ENCODE peak calls at places on chromosomes 7 and 10, in five cellular contexts. Q is HepG2, L is HCT116, C is WTC11, Z is GM12878. W is an unnamed sample.

GRCh38 chr7:1242129-1242572 is 9.5 kb downstream of the UNCX start:
- DNase-seq in Q (no peak), L (no peak), C (no peak), Z (no peak), W (no peak)

GRCh38 chr10:92574545-92575377 is 868 bp upstream of the IDE start:
- DNase-seq in Q (no peak), L (no peak), C (no peak), Z (no peak), W (no peak)

GRCh38 chr10:43040482-43041256 is 36.2 kb upstream of the RET start:
- DNase-seq in Q (no peak), L (no peak), C (no peak), Z (no peak), W (no peak)

GRCh38 chr7:121301441-121302213 is 27.2 kb upstream of the WNT16 start:
- DNase-seq in Q (no peak), L (no peak), C (no peak), Z (no peak), W (no peak)

GRCh38 chr7:36208997-36209813 is 56.2 kb downstream of the EEPD1 start:
- DNase-seq in Q (peak), L (no peak), C (no peak), Z (no peak), W (no peak)

GRCh38 chr7:105690286-105690915 is 109.1 kb upstream of the EFCAB10 start:
- DNase-seq in Q (no peak), L (no peak), C (no peak), Z (no peak), W (no peak)

GRCh38 chr10:103661951-103662405 is 168.5 kb downstream of the NEURL1 start:
- DNase-seq in Q (no peak), L (no peak), C (no peak), Z (no peak), W (no peak)

GRCh38 chr7:257647-257992 is 32.4 kb upstream of the FOXL3 start:
- DNase-seq in Q (no peak), L (no peak), C (no peak), Z (no peak), W (no peak)

GRCh38 chr10:10587744-10588393 is 429.8 kb upstream of the CELF2 start:
- DNase-seq in Q (no peak), L (no peak), C (no peak), Z (no peak), W (no peak)

GRCh38 chr7:26696161-26696560 is 168.2 kb downstream of the SKAP2 start:
- DNase-seq in Q (no peak), L (no peak), C (no peak), Z (no peak), W (no peak)

GRCh38 chr10:8235253-8236027 is 181.0 kb downstream of the GATA3 start:
- DNase-seq in Q (no peak), L (no peak), C (peak), Z (no peak), W (peak)

GRCh38 chr7:99473315-99473596 is 566 bp downstream of the ZNF789 start:
- DNase-seq in Q (peak), L (peak), C (no peak), Z (peak), W (peak)

GRCh38 chr10:974038-974784 is 14.0 kb upstream of the GTPBP4 start:
- DNase-seq in Q (peak), L (no peak), C (no peak), Z (peak), W (no peak)

GRCh38 chr7:4713183-4713784 is 31.2 kb downstream of the FOXK1 start:
- DNase-seq in Q (no peak), L (no peak), C (no peak), Z (no peak), W (peak)

GRCh38 chr10:107686095-107686494 is 521.6 kb upstream of the SORCS1 start:
- DNase-seq in Q (no peak), L (no peak), C (no peak), Z (no peak), W (no peak)

GRCh38 chr7:88069093-88069492 is 135.0 kb downstream of the ADAM22 start:
- DNase-seq in Q (no peak), L (no peak), C (no peak), Z (no peak), W (no peak)

GRCh38 chr10:17244712-17245365 is 16.8 kb downstream of the VIM start:
- DNase-seq in Q (no peak), L (no peak), C (no peak), Z (no peak), W (no peak)

GRCh38 chr10:70512149-70512611 is 33.6 kb downstream of the PALD1 start:
- DNase-seq in Q (no peak), L (no peak), C (no peak), Z (no peak), W (no peak)

GRCh38 chr10:6014241-6014761 is 37.0 kb upstream of the IL15RA start:
- DNase-seq in Q (peak), L (peak), C (peak), Z (peak), W (peak)

GRCh38 chr7:105618016-105618296 is 36.7 kb upstream of the EFCAB10 start:
- DNase-seq in Q (no peak), L (no peak), C (no peak), Z (no peak), W (no peak)

GRCh38 chr10:13977861-13978843 is 352.6 kb downstream of the FRMD4A start:
- DNase-seq in Q (no peak), L (no peak), C (no peak), Z (no peak), W (no peak)

GRCh38 chr7:1320616-1321289 is 88.1 kb downstream of the UNCX start:
- DNase-seq in Q (no peak), L (no peak), C (no peak), Z (no peak), W (no peak)

GRCh38 chr7:2894118-2894940 is 50.2 kb upstream of the GNA12 start:
- DNase-seq in Q (no peak), L (no peak), C (no peak), Z (peak), W (no peak)

GRCh38 chr10:97533888-97534287 is 35.2 kb downstream of the UBTD1 start:
- DNase-seq in Q (no peak), L (no peak), C (no peak), Z (no peak), W (no peak)

GRCh38 chr7:31710171-31710570 is 23.2 kb downstream of the PPP1R17 start:
- DNase-seq in Q (no peak), L (no peak), C (no peak), Z (no peak), W (no peak)

GRCh38 chr7:71132521-71133231 is 732 bp downstream of the GALNT17 start:
- DNase-seq in Q (no peak), L (no peak), C (peak), Z (no peak), W (no peak)

GRCh38 chr10:86556532-86556931 is 34.9 kb upstream of the WAPL start:
- DNase-seq in Q (no peak), L (no peak), C (no peak), Z (no peak), W (no peak)

GRCh38 chr10:10911471-10911921 is 106.2 kb upstream of the CELF2 start:
- DNase-seq in Q (no peak), L (no peak), C (peak), Z (no peak), W (no peak)

GRCh38 chr10:94108200-94108599 is 114.5 kb downstream of the PLCE1 start:
- DNase-seq in Q (no peak), L (no peak), C (no peak), Z (no peak), W (no peak)

GRCh38 chr10:3780056-3780765 is 4.8 kb downstream of the KLF6 start:
- DNase-seq in Q (no peak), L (no peak), C (no peak), Z (no peak), W (no peak)

GRCh38 chr10:35392482-35393230 is 56.3 kb downstream of the CCNY start:
- DNase-seq in Q (no peak), L (no peak), C (no peak), Z (no peak), W (no peak)

GRCh38 chr7:70047891-70048448 is 449.7 kb downstream of the AUTS2 start:
- DNase-seq in Q (no peak), L (no peak), C (no peak), Z (no peak), W (no peak)

DNA sequence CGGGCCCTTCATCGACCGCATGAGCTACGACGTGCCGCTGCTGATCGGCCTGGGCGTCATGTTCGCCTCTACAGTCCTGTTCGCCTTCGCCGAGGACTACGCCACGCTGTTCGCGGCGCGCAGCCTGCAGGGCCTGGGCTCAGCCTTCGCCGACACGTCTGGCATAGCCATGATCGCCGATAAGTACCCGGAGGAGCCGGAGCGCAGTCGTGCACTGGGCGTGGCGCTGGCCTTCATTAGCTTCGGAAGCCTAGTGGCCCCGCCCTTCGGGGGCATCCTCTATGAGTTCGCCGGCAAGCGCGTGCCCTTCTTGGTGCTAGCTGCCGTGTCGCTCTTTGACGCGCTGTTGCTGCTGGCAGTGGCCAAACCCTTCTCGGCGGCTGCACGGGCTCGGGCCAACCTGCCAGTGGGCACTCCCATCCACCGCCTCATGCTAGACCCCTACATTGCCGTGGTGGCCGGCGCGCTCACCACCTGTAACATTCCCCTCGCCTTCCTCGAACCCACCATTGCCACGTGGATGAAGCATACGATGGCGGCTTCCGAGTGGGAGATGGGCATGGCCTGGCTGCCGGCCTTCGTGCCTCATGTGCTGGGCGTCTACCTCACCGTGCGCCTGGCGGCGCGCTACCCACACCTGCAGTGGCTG is 1.2 kb downstream of the SLC18A3 start:
- DNase-seq in Q (no peak), L (no peak), C (peak), Z (no peak), W (no peak)
- TF ChIP-seq ATF3 in Q (no peak), L (no peak), C (no peak), Z (no peak), W (no peak)

GRCh38 chr10:112711366-112711765 is 238.7 kb upstream of the TCF7L2 start:
- DNase-seq in Q (no peak), L (no peak), C (no peak), Z (no peak), W (no peak)
- TF ChIP-seq ATF3 in Q (no peak), L (no peak), C (no peak), Z (no peak), W (no peak)

DNA sequence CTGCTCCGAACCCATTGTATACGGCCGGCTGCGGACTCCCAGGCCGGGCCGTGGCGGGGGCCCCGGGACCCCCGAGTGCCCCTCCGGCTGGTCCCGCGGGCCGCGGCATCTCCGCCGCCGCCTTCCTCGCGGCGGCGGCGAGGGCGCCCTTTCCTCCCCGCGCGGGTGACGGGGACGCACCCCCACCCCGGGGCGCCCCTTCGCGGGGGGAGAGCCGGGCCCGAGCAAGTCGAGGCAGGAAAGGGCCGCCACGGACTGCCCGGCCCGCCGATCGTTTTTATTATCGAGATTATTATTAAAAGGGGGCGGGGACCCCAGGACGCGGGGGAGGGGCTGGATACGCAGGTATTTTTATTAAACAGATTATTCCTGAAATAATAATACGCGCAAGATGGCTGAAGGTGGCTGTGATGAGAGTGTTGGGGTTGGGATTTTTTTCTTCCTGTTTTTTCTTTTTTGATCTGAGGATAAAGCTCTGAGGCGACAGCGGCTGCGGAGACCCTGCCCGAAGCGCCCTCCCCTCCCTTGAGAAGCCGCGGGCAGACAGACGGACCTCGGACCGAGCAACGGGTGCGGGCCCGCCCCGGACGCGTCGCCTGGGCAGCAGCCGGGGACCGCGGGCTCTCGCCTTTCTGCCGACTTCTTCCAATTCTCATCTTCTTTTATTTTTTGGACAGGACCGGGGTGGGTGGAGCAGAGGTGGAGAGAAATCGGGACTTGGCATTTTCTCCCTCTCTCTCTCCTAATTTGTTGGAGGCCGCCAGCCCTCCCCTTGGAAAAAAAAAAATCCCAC is 1.5 kb upstream of the TRIM8 start:
- DNase-seq in Q (peak), L (peak), C (peak), Z (no peak), W (peak)
- TF ChIP-seq ATF3 in Q (no peak), L (no peak), C (no peak), Z (no peak), W (no peak)

GRCh38 chr10:114571316-114571999 is 86.6 kb downstream of the ABLIM1 start:
- DNase-seq in Q (no peak), L (no peak), C (no peak), Z (no peak), W (no peak)
- TF ChIP-seq ATF3 in Q (no peak), L (no peak), C (no peak), Z (no peak), W (no peak)

DNA sequence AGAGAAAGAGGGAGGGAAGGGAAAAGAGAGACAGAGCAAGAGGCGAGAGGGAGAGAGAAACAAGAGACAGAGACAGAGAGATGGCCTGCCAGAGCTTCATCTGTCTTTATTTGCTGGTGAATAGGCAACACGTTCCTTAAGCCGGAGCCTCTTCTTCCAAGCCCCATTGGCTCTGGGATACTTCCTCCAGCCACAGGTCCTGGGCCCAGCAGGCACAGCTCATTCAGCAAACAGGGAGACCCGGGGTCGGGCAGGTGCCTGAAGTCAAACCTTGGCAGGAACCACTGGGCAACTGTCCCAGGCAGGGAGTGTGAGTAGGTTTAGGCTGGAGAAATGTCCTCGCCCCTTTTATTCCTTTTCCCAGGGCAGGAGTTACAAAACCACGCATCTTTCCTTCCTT is 68.2 kb downstream of the MYL10 start:
- DNase-seq in Q (no peak), L (no peak), C (no peak), Z (no peak), W (peak)
- TF ChIP-seq ATF3 in Q (no peak), L (no peak), C (no peak), Z (no peak), W (no peak)

DNA sequence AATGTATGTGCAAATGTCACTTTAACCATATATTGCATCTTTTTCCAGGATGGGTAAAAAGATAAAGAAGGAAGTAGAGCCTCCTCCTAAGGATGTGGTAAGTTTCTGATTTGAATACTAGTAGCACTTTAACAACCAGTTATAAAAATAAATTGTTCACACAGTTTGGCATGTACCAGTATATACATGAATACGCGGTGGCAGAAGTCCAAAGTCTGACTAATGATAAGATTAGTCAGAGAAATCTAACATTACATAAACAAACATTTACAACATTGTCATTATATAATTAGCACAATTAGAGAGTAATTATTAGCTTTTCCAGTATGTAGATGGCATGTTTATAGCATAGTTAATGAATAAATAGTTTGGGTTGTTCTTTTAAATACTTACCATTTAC is 4.1 kb downstream of the ARMC3 start:
- DNase-seq in Q (no peak), L (no peak), C (no peak), Z (no peak), W (no peak)
- TF ChIP-seq ATF3 in Q (no peak), L (no peak), C (no peak), Z (no peak), W (no peak)

GRCh38 chr7:30263090-30263710 is 21.2 kb upstream of the ZNRF2 start:
- DNase-seq in Q (peak), L (no peak), C (no peak), Z (no peak), W (no peak)

GRCh38 chr7:30255096-30255769 is 29.2 kb upstream of the ZNRF2 start:
- DNase-seq in Q (peak), L (no peak), C (no peak), Z (no peak), W (no peak)

GRCh38 chr7:30264052-30264451 is 20.3 kb upstream of the ZNRF2 start:
- DNase-seq in Q (no peak), L (no peak), C (no peak), Z (no peak), W (no peak)

GRCh38 chr7:30256459-30256858 is 27.9 kb upstream of the ZNRF2 start:
- DNase-seq in Q (no peak), L (no peak), C (no peak), Z (no peak), W (no peak)

DNA sequence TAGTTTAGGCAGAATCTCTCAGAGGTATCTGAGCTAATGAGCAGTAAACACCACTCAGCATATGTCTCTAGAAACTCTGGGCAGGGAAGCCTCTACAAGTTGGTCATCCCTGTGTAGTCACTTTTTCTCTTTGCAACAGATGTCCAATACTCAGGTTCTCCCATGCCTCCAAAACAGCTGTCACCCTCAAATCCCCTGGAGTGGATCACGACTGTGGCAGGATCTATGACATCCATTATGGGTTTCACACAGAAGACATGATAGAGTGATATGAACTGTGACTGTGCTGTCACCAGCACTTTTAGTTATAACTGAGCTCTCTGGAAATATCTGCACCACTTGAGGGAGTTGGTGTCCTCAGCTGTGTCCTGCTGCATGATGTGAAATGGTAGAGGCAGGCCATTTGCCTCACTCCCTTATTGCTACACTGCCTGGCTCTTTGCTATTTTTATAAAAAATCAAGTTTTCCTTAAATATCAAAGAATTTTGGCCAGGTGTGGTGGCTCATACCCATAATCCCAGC is 24.1 kb upstream of the ZNRF2 start:
- DNase-seq in Q (no peak), L (no peak), C (no peak), Z (no peak), W (no peak)
- TF ChIP-seq ATF3 in Q (no peak), L (no peak), C (no peak), Z (no peak), W (no peak)

DNA sequence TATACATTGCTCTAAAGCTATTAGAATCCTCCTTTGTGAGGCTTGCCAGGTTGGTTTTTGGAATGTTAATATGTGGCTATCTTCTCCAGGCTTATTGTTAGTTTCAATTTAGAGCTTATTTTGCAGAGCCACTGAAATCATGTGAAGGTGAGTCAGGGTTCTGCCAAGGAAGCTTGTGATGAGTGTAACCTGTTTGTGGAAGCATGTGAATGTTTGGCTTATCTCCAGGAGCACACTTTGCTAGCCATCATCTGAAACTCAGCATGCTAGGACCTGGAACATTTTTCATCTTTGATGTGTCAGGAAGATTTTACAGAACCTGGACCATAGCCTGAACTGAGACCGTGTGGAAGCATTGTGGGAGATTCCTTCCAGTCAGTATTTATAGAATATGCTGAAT is 197.3 kb downstream of the PPP1R9A start:
- DNase-seq in Q (peak), L (peak), C (no peak), Z (no peak), W (no peak)
- TF ChIP-seq ATF3 in Q (no peak), L (no peak), C (no peak), Z (no peak), W (no peak)

GRCh38 chr7:151802469-151802846 is 74.5 kb downstream of the PRKAG2 start:
- DNase-seq in Q (no peak), L (no peak), C (no peak), Z (no peak), W (no peak)

GRCh38 chr7:151804756-151805503 is 72.0 kb downstream of the PRKAG2 start:
- DNase-seq in Q (no peak), L (no peak), C (no peak), Z (no peak), W (no peak)

GRCh38 chr7:151801782-151802468 is 75.0 kb downstream of the PRKAG2 start:
- DNase-seq in Q (peak), L (no peak), C (no peak), Z (no peak), W (no peak)

GRCh38 chr7:151806204-151806603 is 70.7 kb downstream of the PRKAG2 start:
- DNase-seq in Q (no peak), L (no peak), C (no peak), Z (no peak), W (no peak)

GRCh38 chr7:151803841-151804240 is 73.1 kb downstream of the PRKAG2 start:
- DNase-seq in Q (no peak), L (no peak), C (no peak), Z (no peak), W (no peak)
- TF ChIP-seq ATF3 in Q (no peak), L (no peak), C (no peak), Z (no peak), W (no peak)

W was measured in K562.